ENCODE peak calls at places on chromosomes 11 and 22, in five cellular contexts. One of them, this sample, is unnamed.

GRCh38 chr11:8071616-8072581 is 9.1 kb upstream of the TUB start:
- DNase-seq in Jurkat, Clone E6-1: no peak
- DNase-seq in NCI-H2029: no peak
- DNase-seq in transverse colon: no peak
- DNase-seq in CD8-positive, alpha-beta T cell: no peak
- DNase-seq in this sample: no peak

GRCh38 chr11:75077316-75077715 is 19.4 kb downstream of the OR2AT4 start:
- DNase-seq in transverse colon: no peak
- DNase-seq in Jurkat, Clone E6-1: no peak
- DNase-seq in NCI-H2029: no peak
- DNase-seq in CD8-positive, alpha-beta T cell: no peak
- DNase-seq in this sample: peak

GRCh38 chr11:19905280-19905853 is 192.7 kb downstream of the NAV2 start:
- DNase-seq in transverse colon: no peak
- DNase-seq in Jurkat, Clone E6-1: no peak
- DNase-seq in NCI-H2029: peak
- DNase-seq in CD8-positive, alpha-beta T cell: no peak
- DNase-seq in this sample: peak

GRCh38 chr11:70323811-70324210 is 53.3 kb downstream of the PPFIA1 start:
- DNase-seq in NCI-H2029: no peak
- DNase-seq in transverse colon: no peak
- DNase-seq in Jurkat, Clone E6-1: no peak
- DNase-seq in CD8-positive, alpha-beta T cell: no peak
- DNase-seq in this sample: peak

GRCh38 chr11:48162197-48162886 is 54.3 kb upstream of the OR4B1 start:
- DNase-seq in CD8-positive, alpha-beta T cell: no peak
- DNase-seq in transverse colon: no peak
- DNase-seq in Jurkat, Clone E6-1: no peak
- DNase-seq in NCI-H2029: no peak
- DNase-seq in this sample: no peak

GRCh38 chr22:41976070-41976901 is 7.0 kb downstream of the SEPTIN3 start:
- DNase-seq in Jurkat, Clone E6-1: no peak
- DNase-seq in NCI-H2029: peak
- DNase-seq in transverse colon: peak
- DNase-seq in CD8-positive, alpha-beta T cell: no peak
- DNase-seq in this sample: no peak

GRCh38 chr11:13928566-13929251 is 33.8 kb upstream of the SPON1 start:
- DNase-seq in NCI-H2029: peak
- DNase-seq in Jurkat, Clone E6-1: no peak
- DNase-seq in transverse colon: no peak
- DNase-seq in CD8-positive, alpha-beta T cell: no peak
- DNase-seq in this sample: peak

GRCh38 chr11:94315664-94316063 is 11.3 kb downstream of the IZUMO1R start:
- DNase-seq in NCI-H2029: no peak
- DNase-seq in transverse colon: no peak
- DNase-seq in CD8-positive, alpha-beta T cell: no peak
- DNase-seq in Jurkat, Clone E6-1: no peak
- DNase-seq in this sample: no peak

GRCh38 chr11:1668911-1669473 is 28.0 kb upstream of the KRTAP5-6 start:
- DNase-seq in NCI-H2029: no peak
- DNase-seq in Jurkat, Clone E6-1: no peak
- DNase-seq in transverse colon: no peak
- DNase-seq in CD8-positive, alpha-beta T cell: no peak
- DNase-seq in this sample: no peak

GRCh38 chr11:73240190-73240781 is 22.2 kb downstream of the P2RY2 start:
- DNase-seq in NCI-H2029: peak
- DNase-seq in Jurkat, Clone E6-1: no peak
- DNase-seq in transverse colon: no peak
- DNase-seq in CD8-positive, alpha-beta T cell: no peak
- DNase-seq in this sample: peak

GRCh38 chr22:32764330-32765116 is 37.0 kb upstream of the TIMP3 start:
- DNase-seq in Jurkat, Clone E6-1: peak
- DNase-seq in CD8-positive, alpha-beta T cell: no peak
- DNase-seq in NCI-H2029: no peak
- DNase-seq in transverse colon: peak
- DNase-seq in this sample: peak

GRCh38 chr11:2166091-2166851 is 5.3 kb upstream of the INS start:
- DNase-seq in NCI-H2029: no peak
- DNase-seq in Jurkat, Clone E6-1: no peak
- DNase-seq in CD8-positive, alpha-beta T cell: no peak
- DNase-seq in transverse colon: no peak
- DNase-seq in this sample: peak

GRCh38 chr22:42313804-42314581 is 43.5 kb upstream of the TCF20 start:
- DNase-seq in NCI-H2029: peak
- DNase-seq in transverse colon: peak
- DNase-seq in Jurkat, Clone E6-1: no peak
- DNase-seq in CD8-positive, alpha-beta T cell: no peak
- DNase-seq in this sample: peak

GRCh38 chr11:2259897-2260451 is 10.4 kb downstream of the ASCL2 start:
- DNase-seq in Jurkat, Clone E6-1: no peak
- DNase-seq in transverse colon: no peak
- DNase-seq in NCI-H2029: no peak
- DNase-seq in CD8-positive, alpha-beta T cell: no peak
- DNase-seq in this sample: no peak

GRCh38 chr11:77647906-77648305 is 10.3 kb upstream of the CLNS1A start:
- DNase-seq in NCI-H2029: no peak
- DNase-seq in Jurkat, Clone E6-1: no peak
- DNase-seq in transverse colon: no peak
- DNase-seq in CD8-positive, alpha-beta T cell: no peak
- DNase-seq in this sample: peak

GRCh38 chr11:105296806-105297205 is 157.2 kb upstream of the CARD18 start:
- DNase-seq in Jurkat, Clone E6-1: no peak
- DNase-seq in NCI-H2029: no peak
- DNase-seq in CD8-positive, alpha-beta T cell: no peak
- DNase-seq in transverse colon: no peak
- DNase-seq in this sample: no peak

GRCh38 chr11:85815186-85815911 is 4.4 kb upstream of the SYTL2 start:
- DNase-seq in Jurkat, Clone E6-1: no peak
- DNase-seq in CD8-positive, alpha-beta T cell: no peak
- DNase-seq in transverse colon: no peak
- DNase-seq in NCI-H2029: no peak
- DNase-seq in this sample: peak

GRCh38 chr22:17969732-17970131 is 54.6 kb downstream of the MICAL3 start:
- DNase-seq in NCI-H2029: no peak
- DNase-seq in transverse colon: no peak
- DNase-seq in CD8-positive, alpha-beta T cell: no peak
- DNase-seq in Jurkat, Clone E6-1: no peak
- DNase-seq in this sample: peak

GRCh38 chr11:70502677-70503076 is 104.3 kb downstream of the CTTN start:
- DNase-seq in CD8-positive, alpha-beta T cell: no peak
- DNase-seq in Jurkat, Clone E6-1: no peak
- DNase-seq in transverse colon: no peak
- DNase-seq in NCI-H2029: peak
- DNase-seq in this sample: no peak

GRCh38 chr22:19064354-19065054 is 57.7 kb downstream of the DGCR2 start:
- DNase-seq in NCI-H2029: no peak
- DNase-seq in transverse colon: no peak
- DNase-seq in CD8-positive, alpha-beta T cell: no peak
- DNase-seq in Jurkat, Clone E6-1: no peak
- DNase-seq in this sample: no peak

This sample was measured in ELR.